ENCODE peak calls at places on chromosome 2, in four cellular contexts. N, R, J and I are unnamed samples.

GRCh38 chr2:175180701-175181103 is 808 bp downstream of the ATP5MC3 start:
- DNase-seq in R (peak; percentile 77), J (peak; percentile 58), N (peak; percentile 48), I (peak; percentile 71)

GRCh38 chr2:216012133-216012829 is 1.1 kb downstream of the MREG start:
- DNase-seq in R (no peak), J (no peak), N (no peak), I (peak; percentile 53)

GRCh38 chr2:186125156-186125555 is 360.9 kb upstream of the ZC3H15 start:
- DNase-seq in R (no peak), N (no peak), J (no peak), I (no peak)

GRCh38 chr2:16051046-16051489 is 110.7 kb downstream of the MYCN start:
- DNase-seq in J (no peak), N (no peak), R (no peak), I (no peak)

GRCh38 chr2:88545118-88545517 is 82.1 kb downstream of the EIF2AK3 start:
- DNase-seq in N (no peak), J (no peak), R (peak; percentile 10), I (no peak)

GRCh38 chr2:160989778-160990177 is 170.4 kb upstream of the TANK start:
- DNase-seq in R (no peak), N (no peak), J (no peak), I (no peak)

GRCh38 chr2:10004401-10004800 is 38.9 kb upstream of the KLF11 start:
- DNase-seq in J (no peak), N (no peak), R (no peak), I (no peak)

GRCh38 chr2:114384441-114384840 is 58.0 kb upstream of the DPP10 start:
- DNase-seq in J (no peak), N (no peak), R (no peak), I (no peak)

GRCh38 chr2:118832791-118833715 is 14.4 kb downstream of the EN1 start:
- DNase-seq in J (no peak), R (no peak), N (no peak), I (no peak)

GRCh38 chr2:14760169-14760568 is 127.7 kb downstream of the LRATD1 start:
- DNase-seq in N (no peak), J (no peak), R (no peak), I (no peak)

GRCh38 chr2:47999512-47999911 is 93.2 kb upstream of the FBXO11 start:
- DNase-seq in R (no peak), J (no peak), N (no peak), I (no peak)

GRCh38 chr2:119772767-119773166 is 13.0 kb downstream of the PTPN4 start:
- DNase-seq in J (no peak), R (no peak), N (no peak), I (no peak)

GRCh38 chr2:159149786-159150185 is 136.7 kb downstream of the WDSUB1 start:
- DNase-seq in J (no peak), N (no peak), R (no peak), I (no peak)

GRCh38 chr2:214543386-214543955 is 132.6 kb downstream of the VWC2L start:
- DNase-seq in J (no peak), N (no peak), R (no peak), I (no peak)

GRCh38 chr2:202251494-202251893 is 13.1 kb upstream of the SUMO1 start:
- DNase-seq in R (no peak), N (no peak), J (no peak), I (no peak)

GRCh38 chr2:234071664-234072063 is 21.2 kb downstream of the SPP2 start:
- DNase-seq in R (peak; percentile 28), N (no peak), J (no peak), I (no peak)

GRCh38 chr2:46794693-46795317 is 120.8 kb downstream of the MCFD2 start:
- DNase-seq in N (no peak), R (no peak), J (no peak), I (no peak)

GRCh38 chr2:29920631-29921559 is 491 bp downstream of the ALK start:
- DNase-seq in J (no peak), R (no peak), N (no peak), I (no peak)

GRCh38 chr2:26536371-26537068 is 58.6 kb upstream of the OTOF start:
- DNase-seq in N (no peak), J (peak; percentile 4), R (no peak), I (no peak)

GRCh38 chr2:169486487-169486886 is 7.2 kb downstream of the BBS5 start:
- DNase-seq in R (no peak), N (no peak), J (no peak), I (no peak)
- H3K9me3 ChIP-seq in R (no peaks in the 10 kb centered on the region), N (no peaks in the 10 kb centered on the region), J (no peaks in the 10 kb centered on the region), I (no peaks in the 10 kb centered on the region)

GRCh38 chr2:73532381-73532780 is 109.8 kb downstream of the NAT8 start:
- DNase-seq in N (no peak), R (no peak), J (no peak), I (no peak)
- H3K9me3 ChIP-seq in N (no peaks in the 10 kb centered on the region), R (peaks cover 21% of the 10 kb centered on the region), J (no peaks in the 10 kb centered on the region), I (no peaks in the 10 kb centered on the region)

GRCh38 chr2:237961637-237962036 is 5.2 kb upstream of the UBE2F start:
- DNase-seq in N (no peak), R (no peak), J (no peak), I (no peak)

GRCh38 chr2:237964578-237965404 is 2.0 kb upstream of the UBE2F start:
- DNase-seq in R (no peak), N (no peak), J (peak; percentile 36), I (peak; percentile 52)

GRCh38 chr2:237966250-237966564 is 607 bp upstream of the UBE2F start:
- DNase-seq in R (no peak), N (no peak), J (no peak), I (no peak)

GRCh38 chr2:237964194-237964577 is 2.6 kb upstream of the UBE2F start:
- DNase-seq in N (no peak), J (no peak), R (no peak), I (no peak)

DNA sequence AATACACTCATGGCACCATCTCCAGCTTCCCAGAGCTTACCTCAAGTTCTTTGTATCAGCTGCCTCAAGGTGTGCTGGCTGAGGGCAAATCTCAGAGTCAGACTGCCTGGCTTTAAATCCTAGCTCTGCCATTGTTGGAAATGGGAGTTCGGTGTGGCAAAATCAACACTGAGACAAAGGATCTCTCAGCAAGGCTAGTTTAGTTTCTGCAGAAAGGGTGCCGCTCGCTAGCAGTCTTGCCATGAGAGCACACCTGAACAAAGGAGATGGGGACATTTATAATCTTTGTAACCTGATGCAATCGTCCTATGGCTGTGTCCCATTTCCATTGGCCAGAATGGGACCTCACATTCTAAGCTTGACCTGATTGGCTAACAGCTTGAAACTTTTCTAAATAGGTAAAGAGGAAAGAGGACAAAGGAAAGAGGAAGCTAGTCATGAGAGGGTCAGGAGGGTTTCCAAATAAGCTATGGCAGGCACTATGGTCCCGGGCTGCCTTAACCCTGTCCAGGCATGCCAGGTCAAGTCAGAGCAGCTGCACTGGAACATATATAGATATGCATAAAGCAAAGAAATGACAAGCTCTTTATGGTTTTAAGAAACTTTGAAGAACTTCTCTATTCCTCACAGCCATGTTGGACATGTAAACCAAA is 4.3 kb upstream of the UBE2F start:
- DNase-seq in R (no peak), N (no peak), J (no peak), I (no peak)
- H3K9me3 ChIP-seq in R (peaks cover 12% of the 10 kb centered on the region), N (peaks cover 9% of the 10 kb centered on the region), J (peaks cover 13% of the 10 kb centered on the region), I (peaks cover 3% of the 10 kb centered on the region)

GRCh38 chr2:105839793-105840192 is 95.1 kb downstream of the NCK2 start:
- DNase-seq in J (no peak), R (no peak), N (no peak), I (no peak)

GRCh38 chr2:105836341-105836740 is 91.6 kb downstream of the NCK2 start:
- DNase-seq in N (no peak), J (no peak), R (no peak), I (no peak)

GRCh38 chr2:105836840-105837692 is 92.4 kb downstream of the NCK2 start:
- DNase-seq in R (no peak), J (no peak), N (no peak), I (no peak)

GRCh38 chr2:105834931-105835330 is 90.2 kb downstream of the NCK2 start:
- DNase-seq in R (no peak), J (no peak), N (no peak), I (no peak)
- H3K9me3 ChIP-seq in R (peaks cover 19% of the 10 kb centered on the region), J (peaks cover 7% of the 10 kb centered on the region), N (peaks cover 7% of the 10 kb centered on the region), I (no peaks in the 10 kb centered on the region)